ENCODE peak calls at places on chromosomes 4 and X, in nine cellular contexts. B is aorta; Y is ascending aorta; R is effector memory CD4-positive, alpha-beta T cell; H is IMR-90; F is psoas muscle; O is dorsolateral prefrontal cortex; I is brain microvascular endothelial cell; T is transverse colon. N is an unnamed sample. For H3K27me3, the result is how much of the 10 kb centered on the place peaks cover.

GRCh38 chr4:138222041-138222440 is 20.1 kb downstream of the SLC7A11 start:
- DNase-seq in B (no peak), Y (no peak), R (no peak), H (peak), F (no peak), O (no peak), I (peak), T (no peak), N (peak)

GRCh38 chr4:94307231-94307840 is 35.3 kb downstream of the HPGDS start:
- DNase-seq in B (no peak), Y (no peak), R (no peak), H (no peak), F (no peak), O (no peak), I (peak), T (no peak), N (no peak)

GRCh38 chrX:84187501-84188319 is at the start of gene RPS6KA6:
- DNase-seq in B (peak), Y (peak), R (no peak), H (peak), F (peak), O (peak), I (no peak), T (peak), N (no peak)

GRCh38 chrX:107429090-107429489 is 20.4 kb upstream of the FRMPD3 start:
- DNase-seq in B (no peak), Y (no peak), R (no peak), H (peak), F (no peak), O (no peak), I (no peak), T (peak), N (peak)

GRCh38 chr4:90419124-90419711 is 292.0 kb downstream of the CCSER1 start:
- DNase-seq in B (no peak), Y (no peak), R (no peak), H (peak), F (no peak), O (no peak), I (no peak), T (no peak), N (peak)

GRCh38 chr4:88939697-88940096 is 117.3 kb downstream of the FAM13A start:
- DNase-seq in B (no peak), Y (no peak), R (no peak), H (peak), F (no peak), O (no peak), I (peak), T (no peak), N (no peak)

GRCh38 chr4:41471126-41471665 is 66.8 kb upstream of the LIMCH1 start:
- DNase-seq in B (no peak), Y (no peak), R (no peak), H (no peak), F (no peak), O (no peak), I (no peak), T (no peak), N (no peak)

GRCh38 chr4:181550381-181550780 is 692.8 kb upstream of the TENM3 start:
- DNase-seq in B (no peak), Y (no peak), R (no peak), H (no peak), F (no peak), O (no peak), I (no peak), T (no peak), N (no peak)

GRCh38 chr4:22474636-22475310 is 41.1 kb downstream of the ADGRA3 start:
- DNase-seq in B (no peak), Y (no peak), R (no peak), H (peak), F (no peak), O (no peak), I (peak), T (no peak), N (peak)

GRCh38 chr4:953574-953915 is 19.8 kb downstream of the DGKQ start:
- DNase-seq in B (no peak), Y (no peak), R (no peak), H (no peak), F (no peak), O (no peak), I (no peak), T (no peak), N (no peak)

GRCh38 chr4:24989327-24989726 is 41.4 kb downstream of the LGI2 start:
- DNase-seq in B (no peak), Y (no peak), R (no peak), H (no peak), F (no peak), O (no peak), I (no peak), T (no peak), N (no peak)

GRCh38 chr4:1012031-1012739 is 759 bp downstream of the FGFRL1 start:
- DNase-seq in B (no peak), Y (no peak), R (peak), H (no peak), F (no peak), O (no peak), I (no peak), T (peak), N (peak)

GRCh38 chrX:118496763-118497079 is 1.1 kb downstream of the DOCK11 start:
- DNase-seq in B (no peak), Y (no peak), R (no peak), H (no peak), F (no peak), O (no peak), I (no peak), T (no peak), N (no peak)

GRCh38 chr4:75434105-75434504 is 80.1 kb downstream of the RCHY1 start:
- DNase-seq in B (no peak), Y (no peak), R (no peak), H (no peak), F (no peak), O (no peak), I (no peak), T (no peak), N (no peak)

GRCh38 chr4:77010841-77011354 is 61.3 kb downstream of the SEPTIN11 start:
- DNase-seq in B (no peak), Y (no peak), R (no peak), H (peak), F (no peak), O (no peak), I (peak), T (no peak), N (peak)

GRCh38 chr4:18621186-18621585 is 599.6 kb upstream of the LCORL start:
- DNase-seq in B (no peak), Y (no peak), R (no peak), H (no peak), F (no peak), O (no peak), I (no peak), T (no peak), N (no peak)

GRCh38 chr4:24001945-24002640 is 112.2 kb upstream of the PPARGC1A start:
- DNase-seq in B (no peak), Y (no peak), R (no peak), H (no peak), F (no peak), O (no peak), I (no peak), T (no peak), N (no peak)

GRCh38 chr4:5510506-5510905 is 197.9 kb downstream of the EVC2 start:
- DNase-seq in B (no peak), Y (no peak), R (no peak), H (no peak), F (no peak), O (no peak), I (no peak), T (no peak), N (no peak)

GRCh38 chr4:183329954-183330742 is 7.9 kb upstream of the CLDN24 start:
- DNase-seq in B (no peak), Y (peak), R (no peak), H (no peak), F (no peak), O (no peak), I (no peak), T (no peak), N (no peak)
- H3K27ac ChIP-seq in B (no peak), Y (no peak), R (no peak), H (no peak), F (no peak), O (no peak), I (no peak), T (no peak), N (no peak)

GRCh38 chr4:16686195-16686594 is 212.2 kb downstream of the LDB2 start:
- DNase-seq in B (no peak), Y (no peak), R (no peak), H (peak), F (no peak), O (no peak), I (peak), T (no peak), N (peak)
- H3K4me3 ChIP-seq in B (no peak), Y (no peak), R (no peak), H (no peak), F (no peak), O (no peak), I (no peak), T (no peak), N (no peak)

DNA sequence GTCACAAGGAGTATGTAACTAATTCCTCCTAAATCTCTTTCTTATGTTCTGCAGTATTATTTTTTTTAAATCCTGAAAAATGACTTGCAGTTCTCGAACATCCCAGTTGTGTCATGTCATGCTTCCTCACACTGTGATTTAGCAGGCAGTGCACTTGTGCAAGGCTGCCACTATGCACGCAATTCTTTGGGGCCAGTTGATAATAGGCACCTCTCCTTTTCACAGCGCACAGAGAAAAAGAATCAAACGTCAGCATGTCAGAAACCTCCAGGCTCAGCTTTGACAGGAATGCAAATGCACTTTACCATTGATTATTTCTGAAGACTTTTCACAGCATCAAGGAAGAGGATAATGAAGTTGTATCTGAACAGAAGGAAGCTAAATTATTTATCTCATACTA is 62.9 kb downstream of the FGF13 start:
- DNase-seq in B (no peak), Y (no peak), R (no peak), H (no peak), F (no peak), O (no peak), I (no peak), T (no peak), N (peak)
- H3K27me3 ChIP-seq in B (under half), Y (under half), R (under half), H (under half), F (under half), O (half or more), I (under half), T (under half), N (under half)

DNA sequence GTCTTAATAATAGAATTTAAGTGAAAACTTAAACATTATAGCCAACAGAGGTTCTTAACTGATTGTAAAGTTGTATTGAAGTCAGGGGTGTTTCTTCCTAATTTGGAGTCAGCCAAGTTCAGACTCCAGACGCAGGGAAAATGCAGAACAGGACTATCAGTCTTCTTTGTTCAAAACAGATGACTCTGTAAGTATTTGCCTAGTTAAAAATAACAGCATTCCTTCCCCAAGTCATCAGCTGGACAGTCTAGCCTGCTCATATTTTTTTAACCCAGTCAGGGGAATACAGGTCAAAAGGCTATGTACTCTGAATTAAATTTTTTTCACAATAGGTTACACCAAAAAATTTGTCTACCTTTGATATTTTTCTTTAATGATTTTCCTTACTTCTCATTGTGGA is 73.8 kb upstream of the DCLK2 start:
- DNase-seq in B (no peak), Y (no peak), R (no peak), H (peak), F (no peak), O (no peak), I (peak), T (no peak), N (no peak)
- H3K27ac ChIP-seq in B (no peak), Y (peak), R (no peak), H (peak), F (no peak), O (no peak), I (peak), T (peak), N (no peak)

GRCh38 chrX:109626637-109627036 is 1.7 kb upstream of the KCNE5 start:
- DNase-seq in B (no peak), Y (no peak), R (no peak), H (no peak), F (no peak), O (no peak), I (no peak), T (no peak), N (no peak)

GRCh38 chrX:109622270-109622669 is 2.7 kb downstream of the KCNE5 start:
- DNase-seq in B (no peak), Y (no peak), R (no peak), H (no peak), F (no peak), O (no peak), I (no peak), T (no peak), N (no peak)

GRCh38 chrX:109629310-109629709 is 4.3 kb upstream of the KCNE5 start:
- DNase-seq in B (no peak), Y (no peak), R (no peak), H (no peak), F (no peak), O (no peak), I (no peak), T (no peak), N (peak)

GRCh38 chrX:109624022-109624421 is 950 bp downstream of the KCNE5 start:
- DNase-seq in B (no peak), Y (no peak), R (no peak), H (no peak), F (no peak), O (no peak), I (no peak), T (no peak), N (no peak)

GRCh38 chrX:109624641-109625311 is at the start of gene KCNE5:
- DNase-seq in B (peak), Y (no peak), R (no peak), H (no peak), F (peak), O (no peak), I (no peak), T (no peak), N (no peak)
- H3K4me3 ChIP-seq in B (no peak), Y (peak), R (no peak), H (no peak), F (peak), O (no peak), I (peak), T (no peak), N (no peak)